ENCODE peak calls at places on chromosomes 5 and 9, in five cellular contexts. Z, Y, C, K and G are unnamed samples.

GRCh38 chr9:133642708-133643361 is 6.7 kb downstream of the DBH start:
- DNase-seq in C (no peak), Z (no peak), Y (no peak), K (peak; percentile 53), G (no peak)

GRCh38 chr5:164345173-164345572 is 839.8 kb downstream of the MAT2B start:
- DNase-seq in Z (no peak), C (peak; percentile 11), Y (no peak), K (no peak), G (no peak)

GRCh38 chr5:140312067-140312790 is 9.3 kb upstream of the PFDN1 start:
- DNase-seq in C (peak; percentile 82), Y (peak; percentile 58), K (no peak), Z (peak; percentile 60), G (peak; percentile 54)

GRCh38 chr5:11149136-11149535 is 388.1 kb upstream of the DAP start:
- DNase-seq in Z (no peak), K (no peak), Y (no peak), C (no peak), G (no peak)

GRCh38 chr9:87309236-87309635 is 188.4 kb upstream of the DAPK1 start:
- DNase-seq in C (no peak), Y (no peak), Z (no peak), K (no peak), G (no peak)

GRCh38 chr5:111857633-111858032 is 100.6 kb upstream of the NREP start:
- DNase-seq in K (no peak), Z (no peak), Y (no peak), C (no peak), G (no peak)

GRCh38 chr5:107100121-107100520 is 570.6 kb downstream of the EFNA5 start:
- DNase-seq in K (no peak), Z (no peak), Y (no peak), C (no peak), G (no peak)

GRCh38 chr9:109311731-109312130 is 9.1 kb downstream of the EPB41L4B start:
- DNase-seq in Z (no peak), K (no peak), Y (no peak), C (no peak), G (no peak)

GRCh38 chr9:34558911-34559615 is 30.5 kb downstream of the CNTFR start:
- DNase-seq in C (no peak), Y (no peak), Z (no peak), K (no peak), G (no peak)

GRCh38 chr9:114798793-114799427 is 6.9 kb downstream of the TNFSF15 start:
- DNase-seq in Y (no peak), K (no peak), C (no peak), Z (no peak), G (no peak)

GRCh38 chr5:15620501-15620900 is 120.5 kb downstream of the FBXL7 start:
- DNase-seq in C (no peak), Y (peak; percentile 25), K (no peak), Z (no peak), G (no peak)

GRCh38 chr5:133454442-133454841 is 157.9 kb downstream of the FSTL4 start:
- DNase-seq in C (no peak), K (no peak), Y (no peak), Z (no peak), G (no peak)

GRCh38 chr5:149532413-149532812 is 18.8 kb downstream of the CSNK1A1 start:
- DNase-seq in C (no peak), Z (no peak), Y (no peak), K (no peak), G (no peak)

GRCh38 chr5:149541893-149542292 is 9.3 kb downstream of the CSNK1A1 start:
- DNase-seq in Z (no peak), K (no peak), Y (no peak), C (no peak), G (no peak)

GRCh38 chr5:149540098-149540497 is 11.1 kb downstream of the CSNK1A1 start:
- DNase-seq in C (no peak), Z (no peak), Y (no peak), K (no peak), G (no peak)

GRCh38 chr5:149537374-149537959 is 13.8 kb downstream of the CSNK1A1 start:
- DNase-seq in Z (no peak), Y (no peak), K (no peak), C (no peak), G (no peak)
- H3K36me3 ChIP-seq in Z (peaks cover 26% of the 10 kb centered on the region), Y (no peaks in the 10 kb centered on the region), K (peaks cover 4% of the 10 kb centered on the region), C (peaks cover 4% of the 10 kb centered on the region), G (peaks cover 40% of the 10 kb centered on the region)

GRCh38 chr5:886716-887325 is 5.8 kb downstream of the BRD9 start:
- DNase-seq in Z (no peak), C (no peak), Y (no peak), K (peak; percentile 48), G (no peak)
- H3K36me3 ChIP-seq in Z (peaks cover 81% of the 10 kb centered on the region), C (peaks cover 44% of the 10 kb centered on the region), Y (no peaks in the 10 kb centered on the region), K (peaks cover 18% of the 10 kb centered on the region), G (peaks cover 97% of the 10 kb centered on the region)

GRCh38 chr9:16257604-16258003 is 612.9 kb downstream of the BNC2 start:
- DNase-seq in Z (no peak), Y (no peak), C (peak; percentile 34), K (no peak), G (no peak)

GRCh38 chr9:16252631-16253030 is 617.8 kb downstream of the BNC2 start:
- DNase-seq in Z (no peak), K (no peak), Y (no peak), C (peak; percentile 72), G (no peak)

GRCh38 chr9:16254674-16255073 is 615.8 kb downstream of the BNC2 start:
- DNase-seq in Z (no peak), Y (no peak), C (no peak), K (no peak), G (no peak)

GRCh38 chr9:16258191-16258590 is 612.3 kb downstream of the BNC2 start:
- DNase-seq in C (no peak), Z (no peak), K (peak; percentile 30), Y (no peak), G (no peak)

DNA sequence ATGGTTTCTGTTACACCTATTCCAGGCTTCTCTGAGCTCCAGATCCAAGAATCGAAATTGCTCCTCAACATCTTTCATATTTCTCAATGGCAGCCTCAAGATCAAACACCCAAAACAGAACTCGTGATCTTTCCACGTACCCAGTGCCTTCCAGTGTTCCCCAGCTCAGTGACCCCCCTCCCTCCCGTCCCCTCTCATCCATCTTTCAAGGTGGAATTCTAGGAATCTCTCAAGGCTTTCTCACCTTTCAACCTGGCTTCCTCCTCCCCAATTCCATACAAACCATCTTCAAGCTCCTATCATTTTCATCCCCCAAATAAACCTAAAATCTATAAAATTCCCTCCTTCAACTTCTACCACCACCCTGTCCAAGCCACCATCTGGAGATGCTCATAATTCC is 615.3 kb downstream of the BNC2 start:
- DNase-seq in K (no peak), C (peak; percentile 62), Z (no peak), Y (no peak), G (no peak)
- H3K36me3 ChIP-seq in K (no peaks in the 10 kb centered on the region), C (no peaks in the 10 kb centered on the region), Z (no peaks in the 10 kb centered on the region), Y (no peaks in the 10 kb centered on the region), G (no peaks in the 10 kb centered on the region)

GRCh38 chr5:17090839-17091238 is 126.6 kb upstream of the BASP1 start:
- DNase-seq in Z (no peak), Y (no peak), K (no peak), C (no peak), G (no peak)

GRCh38 chr5:17089690-17090089 is 127.7 kb upstream of the BASP1 start:
- DNase-seq in Y (no peak), C (peak; percentile 10), Z (no peak), K (no peak), G (no peak)

GRCh38 chr5:17096975-17097695 is 120.3 kb upstream of the BASP1 start:
- DNase-seq in C (peak; percentile 23), Y (no peak), Z (no peak), K (no peak), G (no peak)

GRCh38 chr5:17099946-17100345 is 117.5 kb upstream of the BASP1 start:
- DNase-seq in Y (no peak), C (no peak), Z (no peak), K (no peak), G (no peak)

GRCh38 chr5:17094830-17095229 is 122.6 kb upstream of the BASP1 start:
- DNase-seq in K (no peak), Y (no peak), Z (no peak), C (no peak), G (no peak)
- H3K36me3 ChIP-seq in K (no peaks in the 10 kb centered on the region), Y (no peaks in the 10 kb centered on the region), Z (no peaks in the 10 kb centered on the region), C (no peaks in the 10 kb centered on the region), G (no peaks in the 10 kb centered on the region)

DNA sequence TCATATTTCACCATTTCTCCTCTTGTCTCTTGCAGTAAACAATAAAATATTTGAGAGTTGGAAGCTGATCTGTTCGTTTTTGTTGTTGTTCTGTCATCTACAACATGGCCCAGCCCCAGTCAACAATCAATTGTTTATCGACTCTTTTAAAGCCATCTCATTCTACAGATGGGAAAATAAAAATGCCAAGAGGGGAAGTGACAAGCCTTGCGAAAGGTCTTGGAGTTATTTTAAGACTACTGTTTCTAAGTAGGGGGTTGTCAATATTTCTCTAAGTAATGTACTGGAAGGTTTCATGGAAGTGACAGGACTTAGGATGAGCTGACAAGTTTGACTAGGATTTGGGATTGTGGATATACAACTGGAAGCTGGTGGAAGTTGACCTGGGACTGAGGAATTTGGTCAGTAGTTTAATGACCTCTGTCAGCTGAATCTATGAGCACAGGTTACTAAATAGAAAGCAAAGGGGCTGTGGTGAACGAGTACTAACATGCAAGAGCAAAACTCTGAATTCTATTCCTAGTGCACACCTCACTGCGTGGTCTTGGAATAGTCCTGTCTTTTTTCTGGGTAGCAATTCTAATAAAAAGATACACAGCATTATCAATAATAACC is 57.5 kb upstream of the ADRB2 start:
- DNase-seq in Z (no peak), C (no peak), K (no peak), Y (no peak), G (no peak)
- H3K36me3 ChIP-seq in Z (no peaks in the 10 kb centered on the region), C (no peaks in the 10 kb centered on the region), K (no peaks in the 10 kb centered on the region), Y (no peaks in the 10 kb centered on the region), G (no peaks in the 10 kb centered on the region)

GRCh38 chr9:136443687-136444086 is 4.0 kb upstream of the INPP5E start:
- DNase-seq in K (no peak), Z (no peak), C (no peak), Y (no peak), G (no peak)
- H3K36me3 ChIP-seq in K (peaks cover 23% of the 10 kb centered on the region), Z (peaks cover 82% of the 10 kb centered on the region), C (peaks cover 14% of the 10 kb centered on the region), Y (no peaks in the 10 kb centered on the region), G (peaks cover 84% of the 10 kb centered on the region)